ENCODE peak calls at places on chromosomes 13 and 19, in five cellular contexts. R is A549, B is H1, C is HepG2, S is K562. H is an unnamed sample.

GRCh38 chr13:32829676-32830091 is 186.5 kb upstream of the KL start:
- DNase-seq in R (peak; percentile 34), B (no peak), C (no peak), S (no peak), H (no peak)

GRCh38 chr19:40610396-40611064 is 9.4 kb downstream of the LTBP4 start:
- DNase-seq in R (no peak), B (no peak), C (no peak), S (no peak), H (no peak)

GRCh38 chr13:58087566-58087965 is 456.0 kb downstream of the PCDH17 start:
- DNase-seq in R (no peak), B (no peak), C (no peak), S (no peak), H (no peak)

GRCh38 chr13:43782686-43783085 is 4.1 kb downstream of the ENOX1 start:
- DNase-seq in R (no peak), B (no peak), C (no peak), S (no peak), H (no peak)

GRCh38 chr13:60267498-60268202 is 103.9 kb upstream of the DIAPH3 start:
- DNase-seq in R (peak; percentile 2), B (peak; percentile 55), C (no peak), S (no peak), H (peak; percentile 2)

GRCh38 chr13:65677906-65678305 is 1552.2 kb downstream of the PCDH9 start:
- DNase-seq in R (no peak), B (no peak), C (no peak), S (no peak), H (no peak)

GRCh38 chr19:49338691-49339363 is 3.6 kb downstream of the CD37 start:
- DNase-seq in R (peak; percentile 54), B (peak; percentile 99), C (no peak), S (peak; percentile 98), H (peak; percentile 52)

GRCh38 chr13:78602561-78603239 is 652 bp downstream of the POU4F1 start:
- DNase-seq in R (no peak), B (peak; percentile 63), C (no peak), S (peak; percentile 16), H (no peak)

GRCh38 chr13:24605923-24606372 is 74.3 kb upstream of the ATP12A start:
- DNase-seq in R (peak; percentile 34), B (peak; percentile 63), C (peak; percentile 47), S (no peak), H (no peak)

GRCh38 chr19:33794578-33795369 is 1.9 kb upstream of the KCTD15 start:
- DNase-seq in R (no peak), B (peak; percentile 65), C (no peak), S (no peak), H (no peak)

DNA sequence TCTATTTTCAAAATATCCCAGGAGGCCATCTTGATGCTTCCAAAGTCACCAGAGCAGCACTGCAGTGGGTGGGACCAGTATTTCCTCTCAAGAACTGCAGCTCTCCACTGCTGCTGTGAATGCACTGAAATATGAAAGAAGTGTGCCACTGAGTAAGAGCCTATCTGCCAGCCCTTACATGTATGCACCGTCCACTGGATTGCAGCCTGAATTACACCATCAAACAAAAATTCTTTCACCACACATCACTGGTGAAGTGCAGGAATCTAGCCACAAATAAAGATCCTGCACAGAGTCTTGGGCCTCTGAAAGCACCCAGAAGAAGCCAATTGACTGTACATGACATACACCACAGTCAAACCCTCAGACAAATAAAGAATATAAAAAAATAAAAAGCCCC is 249.0 kb downstream of the LHFPL6 start:
- DNase-seq in R (no peak), B (no peak), C (no peak), S (no peak), H (no peak)
- TF ChIP-seq JUN in R (no peak), B (no peak), C (no peak), S (no peak), H (no peak)

GRCh38 chr19:18920400-18920799 is 885 bp downstream of the DDX49 start:
- DNase-seq in R (no peak), B (no peak), C (no peak), S (no peak), H (no peak)

GRCh38 chr19:18919895-18920204 is 335 bp downstream of the DDX49 start:
- DNase-seq in R (no peak), B (no peak), C (no peak), S (no peak), H (no peak)

GRCh38 chr19:18922228-18922985 is 2.9 kb downstream of the DDX49 start:
- DNase-seq in R (no peak), B (no peak), C (no peak), S (no peak), H (no peak)

GRCh38 chr19:18921593-18921992 is 2.1 kb downstream of the DDX49 start:
- DNase-seq in R (no peak), B (no peak), C (no peak), S (no peak), H (no peak)

DNA sequence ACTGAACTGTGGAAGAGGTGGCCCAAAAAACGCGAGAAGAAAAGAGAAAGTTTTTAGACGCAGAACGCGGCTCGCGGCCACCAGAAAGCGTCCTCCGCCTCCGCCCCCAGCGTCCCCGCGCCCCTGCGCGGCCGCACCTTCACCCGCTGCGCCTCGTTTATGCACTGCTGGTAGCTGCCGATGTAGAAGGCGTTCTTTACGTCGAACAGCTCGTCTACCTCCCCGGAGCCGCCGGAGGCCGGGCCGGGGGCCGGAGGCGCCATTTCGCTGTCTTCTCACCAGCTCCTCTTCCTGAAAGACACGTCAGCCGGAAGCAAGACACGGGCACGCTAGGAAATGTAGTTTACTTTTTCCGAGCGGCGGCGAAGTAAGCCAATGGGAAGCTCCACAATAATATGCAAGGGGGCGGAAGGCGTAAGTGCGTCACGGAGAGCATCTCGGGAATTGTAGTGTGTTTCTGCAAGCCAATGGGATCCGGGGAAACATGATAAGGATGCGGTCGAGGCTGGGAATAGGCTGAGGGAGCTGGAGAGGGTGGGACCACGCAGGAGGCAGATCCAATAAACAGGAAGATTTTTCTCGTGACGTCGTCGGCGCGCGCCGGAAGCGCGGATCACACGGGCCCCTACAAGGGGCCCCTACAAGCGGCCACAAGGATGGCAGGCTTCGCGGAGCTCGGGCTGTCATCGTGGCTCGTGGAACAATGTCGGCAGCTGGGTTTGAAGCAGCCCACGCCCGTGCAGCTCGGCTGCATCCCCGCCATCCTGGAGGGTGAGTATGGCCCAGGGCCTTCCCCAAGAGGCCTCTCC is at the start of the genes COPE and DDX49:
- DNase-seq in R (peak; percentile 99), B (peak; percentile 97), C (peak; percentile 100), S (peak; percentile 97), H (peak; percentile 100)
- TF ChIP-seq POLR2A in R (peak; percentile 59), B (no peak), C (peak; percentile 77), S (peak; percentile 95), H (peak; percentile 78)

GRCh38 chr13:75470676-75471075 is 11.3 kb downstream of the TBC1D4 start:
- DNase-seq in R (no peak), B (no peak), C (no peak), S (no peak), H (no peak)
- H3K27ac ChIP-seq in R (no peak overlapping the region), B (no peak overlapping the region), C (no peak overlapping the region), S (no peak overlapping the region), H (no peak overlapping the region)

GRCh38 chr19:47430041-47430802 is 10.9 kb upstream of the MEIS3 start:
- DNase-seq in R (no peak), B (peak; percentile 78), C (no peak), S (no peak), H (peak; percentile 42)

GRCh38 chr19:47423203-47423882 is 4.0 kb upstream of the MEIS3 start:
- DNase-seq in R (no peak), B (no peak), C (no peak), S (no peak), H (no peak)

GRCh38 chr19:47428177-47428894 is 9.0 kb upstream of the MEIS3 start:
- DNase-seq in R (peak; percentile 98), B (peak; percentile 96), C (peak; percentile 54), S (peak; percentile 96), H (peak; percentile 99)

GRCh38 chr19:47429140-47429793 is 9.9 kb upstream of the MEIS3 start:
- DNase-seq in R (no peak), B (peak; percentile 72), C (no peak), S (no peak), H (no peak)

DNA sequence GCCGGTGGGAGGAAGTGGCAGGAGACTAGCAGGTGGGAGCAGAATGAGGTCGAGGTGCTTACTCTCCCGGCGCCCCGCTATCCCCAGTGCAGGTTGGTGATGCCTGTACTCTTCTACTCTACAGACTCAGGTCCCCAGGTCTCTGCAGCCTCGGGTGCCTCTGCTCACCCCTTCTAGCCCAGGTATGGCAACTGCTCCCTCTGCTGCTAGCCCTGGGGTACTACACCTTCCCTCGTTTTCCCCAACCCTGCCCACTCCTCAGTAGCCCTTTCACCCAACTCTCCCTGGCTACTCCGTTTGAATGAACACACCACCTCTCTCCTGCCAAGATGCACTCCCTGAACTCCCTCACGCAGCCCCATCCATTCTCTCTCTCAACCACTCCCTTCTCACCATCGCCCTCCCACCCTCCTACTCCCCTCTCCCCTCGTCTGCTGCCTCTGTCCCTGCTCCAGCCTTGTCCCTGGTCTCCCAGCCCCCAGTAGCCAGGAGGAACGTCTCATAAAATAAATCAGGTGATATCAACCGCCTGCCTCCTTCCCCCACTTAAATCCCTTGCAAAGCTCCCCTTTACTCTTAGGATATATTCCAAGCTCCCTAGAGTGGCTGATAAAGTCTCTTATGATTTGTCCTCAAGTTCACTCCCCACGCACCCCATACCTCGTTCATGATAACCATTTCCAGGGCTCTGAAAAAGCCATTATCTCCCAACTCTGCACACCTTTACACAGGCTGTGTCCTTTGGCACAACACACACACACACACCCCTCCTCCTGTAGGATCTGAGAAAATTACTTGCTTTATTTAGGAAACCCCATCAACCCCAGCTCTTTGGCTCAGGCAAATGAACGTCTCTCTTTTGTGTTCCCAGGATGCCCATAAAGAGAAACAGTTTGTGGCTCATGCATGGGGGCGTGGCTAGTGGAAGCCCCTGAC is 8.2 kb upstream of the MEIS3 start:
- DNase-seq in R (peak; percentile 79), B (peak; percentile 98), C (peak; percentile 33), S (peak; percentile 80), H (peak; percentile 55)
- TF ChIP-seq JUN in R (no peak), B (no peak), C (no peak), S (no peak), H (no peak)

DNA sequence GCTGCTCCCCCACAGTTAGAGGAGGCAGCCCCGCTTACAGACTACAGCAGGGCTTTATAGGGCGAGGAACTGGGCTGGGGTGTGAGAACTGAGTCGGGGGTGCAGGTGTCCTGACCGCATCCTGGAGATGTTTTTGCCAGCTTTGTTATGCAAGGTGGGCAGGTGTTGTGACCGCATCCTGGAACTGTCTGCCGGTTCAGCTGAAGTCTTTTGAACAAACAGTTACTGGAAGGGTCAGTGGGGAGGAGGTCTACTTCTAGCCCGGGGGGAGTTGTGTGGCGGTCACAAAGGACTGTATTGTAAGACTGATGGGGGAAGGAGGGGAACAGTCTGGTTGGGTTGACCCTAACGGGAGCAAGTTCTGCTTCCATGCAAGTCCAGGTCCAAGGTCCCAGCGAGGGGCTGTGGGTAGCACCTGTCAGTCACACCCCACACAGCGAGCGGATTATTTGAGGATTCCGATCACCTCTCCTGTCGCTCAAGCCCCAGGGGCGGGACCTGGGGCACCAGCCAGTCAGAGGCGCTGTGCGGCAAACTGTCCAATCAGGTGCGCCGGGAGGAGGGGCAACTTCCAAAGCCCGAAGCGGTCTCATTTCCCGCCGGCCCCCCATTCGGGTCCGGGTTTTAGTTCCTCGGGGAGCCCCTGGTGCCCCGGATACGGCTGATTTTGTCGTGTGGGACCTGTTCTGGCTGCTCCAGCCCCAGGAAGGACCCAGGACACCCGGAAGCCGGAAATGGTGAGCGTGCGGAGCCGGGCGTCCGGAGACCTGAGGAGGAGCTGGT is at the start of gene ZNF101:
- DNase-seq in R (peak; percentile 89), B (peak; percentile 96), C (peak; percentile 99), S (peak; percentile 96), H (peak; percentile 91)
- TF ChIP-seq POLR2A in R (peak; percentile 37), B (peak; percentile 72), C (peak; percentile 72), S (peak; percentile 88), H (no peak)

GRCh38 chr13:73272831-73273230 is 214.0 kb downstream of the KLF5 start:
- DNase-seq in R (no peak), B (no peak), C (no peak), S (no peak), H (no peak)
- H3K27ac ChIP-seq in R (no peak overlapping the region), B (no peak overlapping the region), C (no peak overlapping the region), S (no peak overlapping the region), H (no peak overlapping the region)

GRCh38 chr13:19794552-19795143 is 11.9 kb upstream of the PSPC1 start:
- DNase-seq in R (no peak), B (no peak), C (no peak), S (no peak), H (no peak)
- TF ChIP-seq JUN in R (no peak), B (no peak), C (no peak), S (no peak), H (no peak)